ENCODE peak calls at places on chromosomes 12 and 14, in nine cellular contexts. V is GOT3; E is stimulated activated CD4-positive, alpha-beta T cell treated with anti-CD3 and anti-CD28 coated beads, Interleukin-2, amount 100 ng/mL, for 24 hours; U is hepatocyte; R is germinal center; K is hippocampal formation; O is cardiac fibroblast; G is T-cell; P is retina. W is an unnamed sample.

GRCh38 chr12:90102957-90103652 is 394.5 kb upstream of the ATP2B1 start:
- DNase-seq in G (no peak), P (no peak), V (no peak), U (peak), R (peak), K (no peak), O (peak), E (no peak), W (no peak)

GRCh38 chr12:63928305-63928704 is 83.8 kb downstream of the SRGAP1 start:
- DNase-seq in V (no peak), O (no peak), U (no peak), K (no peak), E (no peak), G (no peak), P (no peak), R (no peak), W (no peak)

GRCh38 chr14:74501135-74501614 is 7.6 kb downstream of the ISCA2 start:
- DNase-seq in R (no peak), V (no peak), G (no peak), E (no peak), P (peak), O (peak), U (peak), K (peak), W (peak)

GRCh38 chr14:48323655-48324054 is 648.2 kb upstream of the MDGA2 start:
- DNase-seq in E (no peak), G (no peak), O (no peak), P (no peak), R (no peak), U (no peak), K (no peak), V (no peak), W (no peak)

GRCh38 chr12:46983959-46984833 is 95.2 kb upstream of the PCED1B start:
- DNase-seq in E (peak), K (peak), U (peak), P (peak), G (peak), V (no peak), O (peak), R (peak), W (peak)

GRCh38 chr12:1533205-1533601 is 61.2 kb downstream of the FBXL14 start:
- DNase-seq in O (peak), U (no peak), E (no peak), P (peak), G (no peak), K (no peak), V (no peak), R (peak), W (no peak)

GRCh38 chr14:99698236-99698635 is 14.1 kb downstream of the CYP46A1 start:
- DNase-seq in K (no peak), V (no peak), U (no peak), G (no peak), P (no peak), O (no peak), R (no peak), E (peak), W (no peak)

GRCh38 chr12:19972325-19973288 is 395.7 kb upstream of the PDE3A start:
- DNase-seq in K (no peak), V (no peak), E (no peak), G (no peak), P (no peak), O (no peak), R (no peak), U (peak), W (no peak)

GRCh38 chr12:72453550-72453949 is 181.4 kb downstream of the TRHDE start:
- DNase-seq in K (no peak), P (no peak), V (no peak), R (no peak), O (no peak), G (no peak), E (no peak), U (no peak), W (no peak)

GRCh38 chr12:52870361-52871290 is 21.8 kb upstream of the KRT78 start:
- DNase-seq in P (peak), O (peak), E (peak), U (peak), G (peak), K (peak), V (peak), R (peak), W (peak)

GRCh38 chr12:97650242-97650641 is 187.6 kb downstream of the RMST start:
- DNase-seq in E (no peak), U (peak), O (no peak), P (peak), R (no peak), G (no peak), K (no peak), V (no peak), W (no peak)

GRCh38 chr14:84343637-84344036 is 1186.3 kb upstream of the FLRT2 start:
- DNase-seq in O (peak), E (no peak), P (no peak), G (no peak), R (no peak), K (no peak), V (no peak), U (peak), W (no peak)

GRCh38 chr12:56134897-56135296 is 6.8 kb downstream of the ESYT1 start:
- DNase-seq in V (no peak), O (no peak), U (no peak), P (no peak), E (no peak), R (no peak), K (no peak), G (no peak), W (no peak)

GRCh38 chr12:131909596-131910219 is 15.3 kb downstream of the ULK1 start:
- DNase-seq in O (no peak), K (no peak), E (no peak), P (peak), V (no peak), G (no peak), R (no peak), U (no peak), W (no peak)

GRCh38 chr12:72277415-72277814 is 5.2 kb downstream of the TRHDE start:
- DNase-seq in R (no peak), E (no peak), K (no peak), G (no peak), P (no peak), V (no peak), O (no peak), U (no peak), W (no peak)

GRCh38 chr14:105333613-105334364 is 19.2 kb downstream of the PACS2 start:
- DNase-seq in P (no peak), V (no peak), E (no peak), U (no peak), R (no peak), O (no peak), G (no peak), K (no peak), W (no peak)

GRCh38 chr14:37401093-37401492 is 194.0 kb downstream of the FOXA1 start:
- DNase-seq in P (no peak), E (no peak), U (no peak), K (no peak), G (no peak), V (no peak), O (no peak), R (no peak), W (no peak)

GRCh38 chr14:95816539-95816938 is 60.1 kb upstream of the TUNAR start:
- DNase-seq in E (no peak), V (no peak), R (no peak), P (no peak), G (no peak), U (no peak), O (no peak), K (no peak), W (no peak)

GRCh38 chr14:68762944-68763831 is 29.7 kb downstream of the ZFP36L1 start:
- DNase-seq in R (no peak), V (no peak), U (peak), G (no peak), K (no peak), P (peak), O (peak), E (no peak), W (no peak)

GRCh38 chr14:104724407-104724980 is 465 bp downstream of the ADSS1 start:
- DNase-seq in O (peak), R (no peak), G (no peak), V (no peak), K (no peak), P (no peak), E (no peak), U (no peak), W (no peak)

GRCh38 chr12:28167981-28168485 is 22.2 kb upstream of the CCDC91 start:
- DNase-seq in O (no peak), U (no peak), G (no peak), V (no peak), P (no peak), R (no peak), K (no peak), E (no peak), W (no peak)

GRCh38 chr14:77059276-77059934 is 30.9 kb upstream of the IRF2BPL start:
- DNase-seq in V (no peak), U (peak), P (no peak), R (no peak), E (peak), O (peak), K (peak), G (no peak), W (peak)

GRCh38 chr14:23362200-23362599 is 2.8 kb downstream of the EFS start:
- DNase-seq in O (peak), V (no peak), K (no peak), U (no peak), R (no peak), P (no peak), G (no peak), E (no peak), W (no peak)

GRCh38 chr12:49903700-49904423 is at the start of gene FAIM2:
- DNase-seq in U (peak), K (peak), E (peak), V (no peak), P (peak), O (peak), R (peak), G (peak), W (peak)

W was measured in head of caudate nucleus.